ENCODE peak calls at places on chromosomes 7 and 10, in seven cellular contexts. E is B cell, O is upper lobe of right lung, Q is right lobe of liver, W is breast epithelium, X is fibroblast of the aortic adventitia, D is neural progenitor cell. I is an unnamed sample.

GRCh38 chr7:156545989-156546388 is 94.6 kb upstream of the RNF32 start:
- DNase-seq in E (no peak), W (no peak), O (no peak), X (no peak), Q (no peak), D (peak; percentile 22), I (no peak)

GRCh38 chr10:115402690-115403089 is 309.5 kb downstream of the ATRNL1 start:
- DNase-seq in O (no peak), Q (no peak), W (no peak), X (peak; percentile 9), E (no peak), D (no peak), I (no peak)

GRCh38 chr7:158362001-158362400 is 225.6 kb downstream of the PTPRN2 start:
- DNase-seq in X (no peak), W (peak; percentile 14), O (peak; percentile 27), E (no peak), D (no peak), Q (no peak), I (no peak)

GRCh38 chr7:36473454-36474282 is 84.0 kb downstream of the ANLN start:
- DNase-seq in O (no peak), E (no peak), W (no peak), X (no peak), Q (peak; percentile 56), D (peak; percentile 76), I (no peak)

GRCh38 chr10:125742465-125742864 is 23.0 kb downstream of the EDRF1 start:
- DNase-seq in E (no peak), D (no peak), X (peak; percentile 3), O (no peak), W (no peak), Q (no peak), I (no peak)

GRCh38 chr7:71220210-71220695 is 88.3 kb downstream of the GALNT17 start:
- DNase-seq in D (no peak), X (no peak), E (no peak), Q (no peak), O (no peak), W (no peak), I (no peak)

GRCh38 chr10:68364101-68364886 is 31.6 kb upstream of the PBLD start:
- DNase-seq in E (no peak), D (no peak), O (no peak), Q (no peak), W (no peak), X (no peak), I (no peak)

GRCh38 chr7:151013728-151014497 is 10.4 kb downstream of the ATG9B start:
- DNase-seq in Q (peak; percentile 58), X (no peak), O (peak; percentile 82), E (peak; percentile 90), W (peak; percentile 72), D (peak; percentile 97), I (peak; percentile 66)

GRCh38 chr10:6203331-6204062 is 765 bp downstream of the PFKFB3 start:
- DNase-seq in Q (peak; percentile 72), D (peak; percentile 95), E (peak; percentile 92), O (peak; percentile 84), W (no peak), X (peak; percentile 56), I (peak; percentile 70)

GRCh38 chr10:91389636-91390512 is 20.3 kb upstream of the HECTD2 start:
- DNase-seq in Q (no peak), W (no peak), X (peak; percentile 81), D (peak; percentile 84), E (peak; percentile 27), O (no peak), I (no peak)

GRCh38 chr7:104643587-104644217 is 315.3 kb downstream of the LHFPL3 start:
- DNase-seq in Q (no peak), O (no peak), W (no peak), X (peak; percentile 37), E (no peak), D (peak; percentile 64), I (no peak)

GRCh38 chr10:9858816-9859215 is 1158.9 kb upstream of the CELF2 start:
- DNase-seq in D (no peak), W (no peak), O (no peak), X (no peak), Q (no peak), E (no peak), I (no peak)

GRCh38 chr10:6813876-6814275 is 233.8 kb upstream of the PRKCQ start:
- DNase-seq in D (no peak), W (no peak), X (no peak), O (no peak), E (no peak), Q (no peak), I (no peak)

GRCh38 chr7:12653127-12653917 is 34.1 kb upstream of the ARL4A start:
- DNase-seq in X (peak; percentile 76), O (no peak), E (no peak), Q (no peak), D (no peak), W (no peak), I (no peak)

GRCh38 chr7:157845203-157845810 is 508.5 kb downstream of the DNAJB6 start:
- DNase-seq in E (no peak), X (no peak), W (no peak), O (peak; percentile 50), D (no peak), Q (no peak), I (no peak)

GRCh38 chr10:87093461-87094372 is 926 bp downstream of the GLUD1 start:
- DNase-seq in E (peak; percentile 64), D (peak; percentile 69), X (peak; percentile 39), Q (peak; percentile 78), O (peak; percentile 86), W (peak; percentile 60), I (peak; percentile 57)

GRCh38 chr7:47714669-47715607 is 133.0 kb upstream of the TNS3 start:
- DNase-seq in O (no peak), W (no peak), X (no peak), D (no peak), E (peak; percentile 47), Q (no peak), I (no peak)

GRCh38 chr7:131328387-131329175 is 905 bp downstream of the MKLN1 start:
- DNase-seq in X (peak; percentile 60), O (no peak), Q (no peak), W (no peak), E (no peak), D (no peak), I (no peak)

GRCh38 chr7:126979722-126980121 is 273.0 kb downstream of the GRM8 start:
- DNase-seq in O (no peak), W (no peak), X (no peak), D (no peak), E (no peak), Q (peak; percentile 51), I (no peak)

GRCh38 chr7:118372530-118372929 is 148.0 kb downstream of the ANKRD7 start:
- DNase-seq in Q (no peak), W (no peak), O (no peak), X (peak; percentile 2), E (no peak), D (no peak), I (no peak)

GRCh38 chr7:4958477-4959301 is at the start of gene MMD2:
- DNase-seq in X (no peak), D (peak; percentile 70), E (no peak), O (peak; percentile 46), W (no peak), Q (no peak), I (no peak)

GRCh38 chr10:125062244-125063208 is 97.8 kb downstream of the CTBP2 start:
- DNase-seq in W (no peak), X (no peak), D (no peak), Q (no peak), O (no peak), E (no peak), I (no peak)

GRCh38 chr7:24637021-24637420 is 63.8 kb downstream of the PALS2 start:
- DNase-seq in O (no peak), Q (no peak), E (no peak), D (no peak), X (peak; percentile 22), W (no peak), I (no peak)

GRCh38 chr7:1059200-1060091 is 15.1 kb downstream of the GPR146 start:
- DNase-seq in X (no peak), W (peak; percentile 73), D (peak; percentile 93), O (peak; percentile 84), E (no peak), Q (no peak), I (no peak)

GRCh38 chr10:79127151-79127961 is 58.6 kb downstream of the ZMIZ1 start:
- DNase-seq in W (peak; percentile 70), O (peak; percentile 96), E (no peak), D (peak; percentile 54), Q (peak; percentile 97), X (peak; percentile 91), I (no peak)

GRCh38 chr7:23476286-23477169 is 6.2 kb upstream of the IGF2BP3 start:
- DNase-seq in Q (no peak), X (no peak), O (no peak), E (no peak), D (no peak), W (no peak), I (no peak)

GRCh38 chr7:94301024-94301588 is 93.6 kb upstream of the COL1A2 start:
- DNase-seq in E (no peak), O (no peak), X (peak; percentile 97), D (peak; percentile 80), Q (no peak), W (no peak), I (no peak)
- TF ChIP-seq CTCF in E (no peak), O (no peak), X (peak; percentile 41), D (no peak), Q (no peak), W (no peak), I (no peak)

GRCh38 chr7:97819161-97819560 is 53.0 kb downstream of the ASNS start:
- DNase-seq in Q (no peak), O (no peak), W (no peak), X (no peak), D (peak; percentile 6), E (no peak), I (no peak)
- TF ChIP-seq CTCF in Q (no peak), O (no peak), W (no peak), X (no peak), D (peak; percentile 43), E (no peak), I (no peak)

GRCh38 chr10:132643709-132644543 is 106.3 kb downstream of the INPP5A start:
- DNase-seq in E (no peak), D (peak; percentile 43), W (peak; percentile 39), X (no peak), O (peak; percentile 40), Q (peak; percentile 32), I (no peak)
- TF ChIP-seq CTCF in E (no peak), D (peak; percentile 29), W (no peak), X (no peak), O (no peak), Q (no peak), I (no peak)

GRCh38 chr10:89391882-89392756 is at the start of gene IFIT1:
- DNase-seq in W (no peak), O (no peak), X (peak; percentile 98), Q (peak; percentile 78), D (peak; percentile 60), E (peak; percentile 44), I (no peak)

GRCh38 chr10:89390875-89391576 is 1.4 kb upstream of the IFIT1 start:
- DNase-seq in Q (no peak), D (no peak), O (no peak), W (no peak), E (no peak), X (no peak), I (no peak)

GRCh38 chr10:89384474-89385324 is 6.8 kb downstream of the IFIT1B start:
- DNase-seq in O (no peak), E (no peak), X (no peak), D (no peak), W (no peak), Q (no peak), I (no peak)

GRCh38 chr10:89392974-89393373 is 551 bp downstream of the IFIT1 start:
- DNase-seq in O (no peak), E (no peak), W (no peak), D (no peak), Q (no peak), X (peak; percentile 89), I (no peak)

GRCh38 chr10:89389254-89389653 is 3.2 kb upstream of the IFIT1 start:
- DNase-seq in X (peak; percentile 70), E (no peak), Q (no peak), D (peak; percentile 11), W (no peak), O (no peak), I (no peak)
- TF ChIP-seq CTCF in X (peak; percentile 58), E (peak; percentile 35), Q (peak; percentile 45), D (peak; percentile 39), W (peak; percentile 17), O (peak; percentile 33), I (no peak)